ENCODE peak calls at places on chromosomes 11 and 22, in five cellular contexts. One of them, this sample, is unnamed.

GRCh38 chr11:12810497-12810896 is 136.3 kb downstream of the TEAD1 start:
- DNase-seq in prostate gland: no peak
- DNase-seq in astrocyte of the cerebellum: peak
- DNase-seq in suprapubic skin: no peak
- DNase-seq in CD8-positive, alpha-beta T cell: no peak
- DNase-seq in this sample: no peak

GRCh38 chr11:69572861-69573260 is 68.1 kb upstream of the CCND1 start:
- DNase-seq in suprapubic skin: peak
- DNase-seq in prostate gland: no peak
- DNase-seq in astrocyte of the cerebellum: no peak
- DNase-seq in CD8-positive, alpha-beta T cell: no peak
- DNase-seq in this sample: no peak

GRCh38 chr11:78784321-78785061 is 209.8 kb upstream of the NARS2 start:
- DNase-seq in astrocyte of the cerebellum: peak
- DNase-seq in prostate gland: no peak
- DNase-seq in suprapubic skin: no peak
- DNase-seq in CD8-positive, alpha-beta T cell: no peak
- DNase-seq in this sample: no peak

GRCh38 chr22:40628354-40629042 is 8.0 kb downstream of the MRTFA start:
- DNase-seq in suprapubic skin: no peak
- DNase-seq in astrocyte of the cerebellum: peak
- DNase-seq in CD8-positive, alpha-beta T cell: no peak
- DNase-seq in prostate gland: no peak
- DNase-seq in this sample: no peak

GRCh38 chr22:49617866-49618688 is 209.6 kb downstream of the BRD1 start:
- DNase-seq in CD8-positive, alpha-beta T cell: no peak
- DNase-seq in astrocyte of the cerebellum: no peak
- DNase-seq in prostate gland: no peak
- DNase-seq in suprapubic skin: no peak
- DNase-seq in this sample: no peak

GRCh38 chr11:66242085-66242765 is 26.2 kb upstream of the RAB1B start:
- DNase-seq in suprapubic skin: no peak
- DNase-seq in prostate gland: no peak
- DNase-seq in astrocyte of the cerebellum: no peak
- DNase-seq in CD8-positive, alpha-beta T cell: no peak
- DNase-seq in this sample: no peak

GRCh38 chr11:65584102-65584501 is 8.2 kb downstream of the EHBP1L1 start:
- DNase-seq in suprapubic skin: no peak
- DNase-seq in astrocyte of the cerebellum: no peak
- DNase-seq in CD8-positive, alpha-beta T cell: no peak
- DNase-seq in prostate gland: no peak
- DNase-seq in this sample: no peak

GRCh38 chr11:32008879-32009548 is 81.9 kb upstream of the RCN1 start:
- DNase-seq in astrocyte of the cerebellum: no peak
- DNase-seq in suprapubic skin: no peak
- DNase-seq in CD8-positive, alpha-beta T cell: no peak
- DNase-seq in prostate gland: no peak
- DNase-seq in this sample: no peak

GRCh38 chr11:5234390-5234834 is at the start of gene HBD:
- DNase-seq in suprapubic skin: no peak
- DNase-seq in CD8-positive, alpha-beta T cell: no peak
- DNase-seq in astrocyte of the cerebellum: no peak
- DNase-seq in prostate gland: no peak
- DNase-seq in this sample: no peak

DNA sequence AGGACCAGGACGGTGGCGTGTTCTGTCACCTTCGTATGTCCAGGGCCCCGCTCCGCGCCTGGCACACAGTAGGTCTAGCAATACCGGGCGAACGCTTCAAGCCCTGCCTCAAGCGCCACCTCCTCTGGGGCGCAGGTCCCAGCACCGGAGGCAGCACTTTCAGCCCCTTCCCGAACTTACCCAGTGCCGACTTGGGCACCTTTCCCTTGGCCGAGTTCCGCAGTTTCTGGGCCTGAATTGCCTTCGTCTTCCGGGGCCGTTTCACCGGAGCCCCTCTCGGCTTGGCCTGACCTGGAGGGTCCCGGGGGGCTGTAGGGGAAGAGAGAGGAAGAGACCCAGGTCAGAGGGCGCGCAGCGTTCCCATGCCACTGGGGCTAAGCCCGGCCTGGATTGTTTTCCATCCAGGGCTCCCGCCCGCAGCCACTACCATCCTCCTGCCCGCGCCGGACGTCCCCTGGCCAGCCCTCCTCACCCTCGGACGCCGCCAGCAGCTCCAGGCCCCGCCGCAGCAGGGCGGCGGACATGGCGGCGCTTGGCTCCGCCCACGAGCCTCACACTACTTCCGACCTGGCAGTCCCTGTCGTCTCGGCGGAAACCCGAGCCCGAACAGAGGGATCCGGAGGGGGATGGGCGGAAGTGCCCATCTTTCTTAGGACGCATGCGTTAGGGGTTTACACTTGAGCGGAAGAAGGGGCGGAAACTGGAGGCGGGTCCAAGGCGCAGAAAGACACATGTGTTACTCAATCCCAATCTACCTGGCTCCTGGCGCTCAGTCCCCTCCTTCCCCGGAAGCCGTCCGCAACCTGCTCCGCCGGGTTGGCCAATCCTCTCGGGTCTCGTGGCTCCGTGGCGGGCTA is at the start of gene RPS19BP1:
- DNase-seq in CD8-positive, alpha-beta T cell: peak
- DNase-seq in prostate gland: peak
- DNase-seq in suprapubic skin: peak
- DNase-seq in astrocyte of the cerebellum: peak
- DNase-seq in this sample: peak
- TF ChIP-seq CTCF in CD8-positive, alpha-beta T cell: no peak
- TF ChIP-seq CTCF in prostate gland: no peak
- TF ChIP-seq CTCF in suprapubic skin: no peak
- TF ChIP-seq CTCF in astrocyte of the cerebellum: no peak
- TF ChIP-seq CTCF in this sample: no peak

GRCh38 chr11:30914143-30914762 is 328.1 kb upstream of the MPPED2 start:
- DNase-seq in astrocyte of the cerebellum: peak
- DNase-seq in suprapubic skin: no peak
- DNase-seq in CD8-positive, alpha-beta T cell: no peak
- DNase-seq in prostate gland: peak
- DNase-seq in this sample: peak
- TF ChIP-seq CTCF in astrocyte of the cerebellum: peak
- TF ChIP-seq CTCF in suprapubic skin: peak
- TF ChIP-seq CTCF in CD8-positive, alpha-beta T cell: no peak
- TF ChIP-seq CTCF in prostate gland: no peak
- TF ChIP-seq CTCF in this sample: peak

GRCh38 chr11:128664286-128664685 is 29.6 kb upstream of the FLI1 start:
- DNase-seq in CD8-positive, alpha-beta T cell: no peak
- DNase-seq in prostate gland: no peak
- DNase-seq in astrocyte of the cerebellum: no peak
- DNase-seq in suprapubic skin: no peak
- DNase-seq in this sample: no peak
- TF ChIP-seq CTCF in CD8-positive, alpha-beta T cell: no peak
- TF ChIP-seq CTCF in prostate gland: no peak
- TF ChIP-seq CTCF in astrocyte of the cerebellum: no peak
- TF ChIP-seq CTCF in suprapubic skin: no peak
- TF ChIP-seq CTCF in this sample: no peak

DNA sequence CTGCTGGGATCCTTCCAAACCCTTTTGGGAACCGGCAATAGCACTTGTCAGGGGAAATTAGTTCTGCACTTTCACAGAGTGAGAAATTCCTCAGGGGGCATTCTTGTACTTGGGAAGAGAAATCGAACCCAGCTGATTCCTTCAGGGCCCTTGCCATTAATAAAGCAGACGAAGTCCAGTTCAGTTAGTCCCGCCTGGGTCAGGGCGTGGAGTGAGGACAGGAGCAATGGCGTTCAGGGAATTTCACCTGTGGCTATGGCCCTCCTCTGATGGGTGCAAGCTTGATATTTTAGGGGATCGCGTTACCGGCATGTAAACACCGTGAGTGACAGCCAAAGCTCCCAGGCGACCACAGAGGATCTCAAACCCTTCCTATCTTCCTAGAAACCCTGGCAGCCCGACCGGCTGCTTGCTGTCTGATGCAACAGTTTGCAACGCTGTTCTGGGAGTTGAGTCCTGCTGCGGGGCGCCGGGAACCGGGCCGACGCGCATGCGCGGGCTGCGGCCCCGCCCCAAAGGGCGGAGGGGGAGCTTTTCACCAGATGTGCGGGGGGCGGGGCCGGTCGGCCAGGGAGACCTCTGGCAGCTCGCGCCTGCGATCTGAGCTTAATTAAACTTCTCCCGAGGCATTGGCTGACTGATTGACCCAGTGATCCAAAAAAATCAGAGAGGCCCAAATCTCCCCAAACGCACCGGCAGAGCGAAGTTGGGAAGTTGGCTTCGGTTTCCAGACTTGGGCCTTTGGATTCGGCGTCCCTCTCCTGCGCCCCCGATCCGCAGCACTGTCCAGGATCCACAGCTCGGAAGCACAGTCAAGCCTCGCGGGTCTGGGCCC is 34.3 kb upstream of the CREB3L1 start:
- DNase-seq in suprapubic skin: peak
- DNase-seq in astrocyte of the cerebellum: peak
- DNase-seq in prostate gland: peak
- DNase-seq in CD8-positive, alpha-beta T cell: peak
- DNase-seq in this sample: peak
- TF ChIP-seq CTCF in suprapubic skin: no peak
- TF ChIP-seq CTCF in astrocyte of the cerebellum: no peak
- TF ChIP-seq CTCF in prostate gland: no peak
- TF ChIP-seq CTCF in CD8-positive, alpha-beta T cell: no peak
- TF ChIP-seq CTCF in this sample: peak

This sample was measured in neural crest cell.